ENCODE peak calls at places on chromosome 5, in six cellular contexts. Y, Q, G, W, J and I are unnamed samples. For H3K4me1, the result is how much of the 10 kb centered on the place peaks cover.

GRCh38 chr5:172706796-172707195 is 64.2 kb downstream of the DUSP1 start:
- DNase-seq in W (no peak), Q (peak), Y (no peak), G (no peak), J (no peak), I (no peak)

GRCh38 chr5:153276151-153276550 is 214.3 kb upstream of the GRIA1 start:
- DNase-seq in W (no peak), J (no peak), G (no peak), Y (no peak), Q (no peak), I (peak)

GRCh38 chr5:32311404-32312193 is 1.1 kb downstream of the MTMR12 start:
- DNase-seq in Y (no peak), W (no peak), G (peak), Q (no peak), J (no peak), I (no peak)

GRCh38 chr5:154190652-154191304 is at the start of gene GALNT10:
- DNase-seq in Q (peak), Y (no peak), J (peak), G (peak), W (peak), I (no peak)

GRCh38 chr5:84332106-84332505 is 52.6 kb downstream of the EDIL3 start:
- DNase-seq in J (no peak), Q (no peak), W (no peak), Y (no peak), G (no peak), I (no peak)

GRCh38 chr5:133285583-133286021 is 233.8 kb downstream of the HSPA4 start:
- DNase-seq in Q (peak), J (peak), W (no peak), Y (no peak), G (peak), I (no peak)

GRCh38 chr5:103612545-103612944 is 50.0 kb upstream of the NUDT12 start:
- DNase-seq in Q (no peak), Y (no peak), W (no peak), J (no peak), G (no peak), I (no peak)

GRCh38 chr5:51829226-51829625 is 446.0 kb downstream of the ISL1 start:
- DNase-seq in G (no peak), W (no peak), Y (no peak), J (no peak), Q (no peak), I (no peak)

GRCh38 chr5:118611332-118611945 is 376.9 kb downstream of the DTWD2 start:
- DNase-seq in Q (no peak), Y (no peak), J (peak), G (peak), W (no peak), I (no peak)

GRCh38 chr5:172559004-172559932 is 81.8 kb upstream of the NEURL1B start:
- DNase-seq in Q (peak), Y (no peak), W (peak), J (peak), G (peak), I (peak)

GRCh38 chr5:76790632-76791290 is 28.1 kb upstream of the F2RL1 start:
- DNase-seq in Y (no peak), W (no peak), Q (no peak), G (peak), J (no peak), I (peak)

GRCh38 chr5:180982008-180982741 is 6.5 kb upstream of the BTNL3 start:
- DNase-seq in J (no peak), W (no peak), Y (no peak), Q (no peak), G (no peak), I (no peak)

DNA sequence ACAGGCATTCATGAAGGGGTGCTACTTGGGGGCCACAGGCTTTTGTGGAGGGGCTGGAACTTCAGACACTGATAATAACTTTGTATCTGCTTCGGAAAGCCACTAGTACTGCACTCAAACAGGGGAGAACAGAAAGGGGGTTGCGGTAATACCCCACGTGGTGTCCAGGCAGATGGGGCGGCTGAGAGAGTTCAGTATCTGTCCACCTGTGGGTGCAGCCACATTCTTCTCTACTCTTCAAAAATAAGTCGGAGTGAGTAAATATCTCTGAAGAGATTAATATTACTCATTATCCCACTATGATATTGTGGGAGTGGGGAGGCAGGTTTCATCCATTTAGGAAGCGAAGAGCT is 102.1 kb upstream of the SSBP2 start:
- DNase-seq in W (no peak), J (no peak), Q (no peak), G (no peak), Y (no peak), I (no peak)
- H3K4me3 ChIP-seq in W (peak), J (peak), Q (peak), G (no peak), Y (no peak), I (peak)

GRCh38 chr5:33408816-33409215 is 31.9 kb upstream of the TARS1 start:
- DNase-seq in G (no peak), Q (no peak), W (no peak), J (no peak), Y (no peak), I (no peak)
- H3K4me1 ChIP-seq in G (under half), Q (under half), W (under half), J (under half), Y (under half), I (under half)

GRCh38 chr5:126776499-126777256 is at the start of gene LMNB1:
- DNase-seq in Y (peak), J (peak), G (peak), Q (peak), W (peak), I (peak)

GRCh38 chr5:126777257-126777973 is 479 bp downstream of the LMNB1 start:
- DNase-seq in Y (no peak), G (peak), W (peak), Q (peak), J (peak), I (peak)

GRCh38 chr5:126778675-126779403 is 1.9 kb downstream of the LMNB1 start:
- DNase-seq in Q (no peak), W (no peak), Y (no peak), G (no peak), J (no peak), I (no peak)

GRCh38 chr5:126780165-126780827 is 3.4 kb downstream of the LMNB1 start:
- DNase-seq in Q (no peak), W (peak), J (peak), Y (no peak), G (peak), I (peak)

DNA sequence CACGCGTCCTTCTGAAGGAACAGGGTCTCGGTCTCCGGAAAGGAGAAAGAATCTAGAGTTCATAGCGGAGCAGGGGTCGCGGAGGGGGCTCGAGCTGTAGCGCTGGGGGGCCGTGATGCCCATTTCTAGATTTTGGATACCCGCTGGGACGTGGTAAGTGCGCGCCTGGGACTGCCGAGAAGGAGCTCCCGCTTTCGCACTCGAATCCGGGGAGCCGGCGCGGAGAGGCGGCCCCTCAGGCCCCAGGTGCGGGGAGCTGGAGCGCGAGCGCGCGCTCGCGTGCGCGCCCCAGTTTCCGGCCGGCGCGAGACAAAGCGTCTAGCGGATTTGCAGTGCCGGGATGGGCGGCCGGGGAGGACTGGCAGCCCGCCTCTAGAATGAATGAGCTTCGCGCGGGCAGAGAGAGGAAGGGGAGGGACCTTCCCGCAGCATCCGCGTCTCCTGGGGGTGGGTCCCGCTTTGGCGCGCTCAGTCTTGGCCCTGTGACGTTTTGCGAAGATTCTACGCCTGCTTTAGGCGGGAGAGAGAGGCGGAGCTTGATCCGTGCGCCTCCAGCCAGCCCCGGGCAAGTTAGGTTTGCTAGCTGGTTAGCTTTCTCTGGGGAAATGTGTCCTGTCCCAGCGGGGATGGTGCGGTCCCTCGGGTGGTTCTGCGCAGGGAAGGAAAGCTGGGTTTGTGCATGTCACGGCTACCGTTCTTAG is 1.2 kb downstream of the LMNB1 start:
- DNase-seq in Y (peak), W (peak), J (peak), Q (peak), G (peak), I (peak)
- TF ChIP-seq POLR2A in Y (no peak), W (peak), J (no peak), Q (no peak), G (peak), I (peak)

GRCh38 chr5:54425258-54425657 is 30.2 kb upstream of the HSPB3 start:
- DNase-seq in G (no peak), W (no peak), Y (no peak), Q (no peak), J (no peak), I (no peak)
- H3K4me3 ChIP-seq in G (no peak), W (no peak), Y (no peak), Q (no peak), J (no peak), I (no peak)